ENCODE peak calls at places on chromosomes 6 and 20, in seven cellular contexts. One of them, this sample, is unnamed. For H3K27me3 and H3K9me3, the result is how much of the 10 kb centered on the place peaks cover.

GRCh38 chr6:36094238-36094637 is 36.1 kb upstream of the MAPK13 start:
- ATAC-seq in K562: no peak
- ATAC-seq in HCT116: no peak
- ATAC-seq in HepG2: no peak
- ATAC-seq in upper lobe of left lung: no peak
- ATAC-seq in Panc1: no peak
- ATAC-seq in GM12878: no peak
- ATAC-seq in this sample: no peak

GRCh38 chr6:111843347-111844147 is 29.7 kb downstream of the FYN start:
- ATAC-seq in K562: peak
- ATAC-seq in HCT116: no peak
- ATAC-seq in HepG2: peak
- ATAC-seq in upper lobe of left lung: no peak
- ATAC-seq in Panc1: no peak
- ATAC-seq in GM12878: peak
- ATAC-seq in this sample: no peak

GRCh38 chr6:87436435-87436834 is 28.7 kb downstream of the CFAP206 start:
- ATAC-seq in K562: peak
- ATAC-seq in HCT116: peak
- ATAC-seq in HepG2: peak
- ATAC-seq in upper lobe of left lung: peak
- ATAC-seq in Panc1: no peak
- ATAC-seq in GM12878: peak
- ATAC-seq in this sample: no peak

GRCh38 chr6:29813809-29814208 is 13.8 kb upstream of the HLA-G start:
- ATAC-seq in K562: peak
- ATAC-seq in HCT116: peak
- ATAC-seq in HepG2: peak
- ATAC-seq in upper lobe of left lung: no peak
- ATAC-seq in Panc1: no peak
- ATAC-seq in GM12878: peak
- ATAC-seq in this sample: no peak

GRCh38 chr6:27112974-27113373 is 134.5 kb upstream of the PRSS16 start:
- ATAC-seq in K562: no peak
- ATAC-seq in HCT116: no peak
- ATAC-seq in HepG2: no peak
- ATAC-seq in upper lobe of left lung: no peak
- ATAC-seq in Panc1: no peak
- ATAC-seq in GM12878: no peak
- ATAC-seq in this sample: no peak

GRCh38 chr20:4573564-4574355 is 147.9 kb upstream of the PRND start:
- ATAC-seq in K562: no peak
- ATAC-seq in HCT116: no peak
- ATAC-seq in HepG2: no peak
- ATAC-seq in upper lobe of left lung: no peak
- ATAC-seq in Panc1: peak
- ATAC-seq in GM12878: no peak
- ATAC-seq in this sample: no peak

GRCh38 chr20:17641993-17642392 is 40.0 kb downstream of the RRBP1 start:
- ATAC-seq in K562: no peak
- ATAC-seq in HCT116: no peak
- ATAC-seq in HepG2: no peak
- ATAC-seq in upper lobe of left lung: no peak
- ATAC-seq in Panc1: no peak
- ATAC-seq in GM12878: no peak
- ATAC-seq in this sample: no peak

GRCh38 chr6:30031381-30031780 is 29.7 kb upstream of the POLR1H start:
- ATAC-seq in K562: no peak
- ATAC-seq in HCT116: no peak
- ATAC-seq in HepG2: no peak
- ATAC-seq in upper lobe of left lung: no peak
- ATAC-seq in Panc1: no peak
- ATAC-seq in GM12878: no peak
- ATAC-seq in this sample: no peak

GRCh38 chr6:135887069-135887468 is 35.6 kb downstream of the PDE7B start:
- ATAC-seq in K562: no peak
- ATAC-seq in HCT116: no peak
- ATAC-seq in HepG2: no peak
- ATAC-seq in upper lobe of left lung: no peak
- ATAC-seq in Panc1: no peak
- ATAC-seq in GM12878: no peak
- ATAC-seq in this sample: no peak

GRCh38 chr6:5401845-5402738 is 140.8 kb downstream of the FARS2 start:
- ATAC-seq in K562: peak
- ATAC-seq in HCT116: peak
- ATAC-seq in HepG2: no peak
- ATAC-seq in upper lobe of left lung: no peak
- ATAC-seq in Panc1: no peak
- ATAC-seq in GM12878: peak
- ATAC-seq in this sample: no peak

GRCh38 chr6:138964012-138964411 is 24.0 kb downstream of the REPS1 start:
- ATAC-seq in K562: no peak
- ATAC-seq in HCT116: no peak
- ATAC-seq in HepG2: no peak
- ATAC-seq in upper lobe of left lung: no peak
- ATAC-seq in Panc1: no peak
- ATAC-seq in GM12878: no peak
- ATAC-seq in this sample: no peak

GRCh38 chr6:56046576-56046975 is 171.2 kb upstream of the BMP5 start:
- ATAC-seq in K562: no peak
- ATAC-seq in HCT116: no peak
- ATAC-seq in HepG2: no peak
- ATAC-seq in upper lobe of left lung: no peak
- ATAC-seq in Panc1: no peak
- ATAC-seq in GM12878: peak
- ATAC-seq in this sample: no peak

GRCh38 chr6:139151425-139152087 is 16.7 kb downstream of the HECA start:
- ATAC-seq in K562: no peak
- ATAC-seq in HCT116: no peak
- ATAC-seq in HepG2: no peak
- ATAC-seq in upper lobe of left lung: no peak
- ATAC-seq in Panc1: no peak
- ATAC-seq in GM12878: no peak
- ATAC-seq in this sample: no peak

GRCh38 chr20:5153612-5154542 is 27.1 kb downstream of the CDS2 start:
- ATAC-seq in K562: no peak
- ATAC-seq in HCT116: peak
- ATAC-seq in HepG2: peak
- ATAC-seq in upper lobe of left lung: no peak
- ATAC-seq in Panc1: peak
- ATAC-seq in GM12878: no peak
- ATAC-seq in this sample: no peak

GRCh38 chr6:140581601-140582000 is 1207.2 kb upstream of the CITED2 start:
- ATAC-seq in K562: no peak
- ATAC-seq in HCT116: no peak
- ATAC-seq in HepG2: no peak
- ATAC-seq in upper lobe of left lung: no peak
- ATAC-seq in Panc1: no peak
- ATAC-seq in GM12878: no peak
- ATAC-seq in this sample: no peak

GRCh38 chr20:40304119-40304518 is 384.9 kb downstream of the MAFB start:
- ATAC-seq in K562: no peak
- ATAC-seq in HCT116: no peak
- ATAC-seq in HepG2: no peak
- ATAC-seq in upper lobe of left lung: no peak
- ATAC-seq in Panc1: no peak
- ATAC-seq in GM12878: no peak
- ATAC-seq in this sample: no peak

GRCh38 chr20:21235346-21235712 is 67.8 kb upstream of the XRN2 start:
- ATAC-seq in K562: no peak
- ATAC-seq in HCT116: no peak
- ATAC-seq in HepG2: no peak
- ATAC-seq in upper lobe of left lung: no peak
- ATAC-seq in Panc1: no peak
- ATAC-seq in GM12878: no peak
- ATAC-seq in this sample: no peak

GRCh38 chr6:24149836-24150235 is 23.8 kb downstream of the NRSN1 start:
- ATAC-seq in K562: no peak
- ATAC-seq in HCT116: no peak
- ATAC-seq in HepG2: no peak
- ATAC-seq in upper lobe of left lung: no peak
- ATAC-seq in Panc1: no peak
- ATAC-seq in GM12878: no peak
- ATAC-seq in this sample: no peak

GRCh38 chr6:113585246-113585645 is 271.9 kb upstream of the MARCKS start:
- ATAC-seq in K562: no peak
- ATAC-seq in HCT116: no peak
- ATAC-seq in HepG2: no peak
- ATAC-seq in upper lobe of left lung: no peak
- ATAC-seq in Panc1: no peak
- ATAC-seq in GM12878: no peak
- ATAC-seq in this sample: no peak

GRCh38 chr6:91082311-91082803 is 495.5 kb upstream of the MAP3K7 start:
- ATAC-seq in K562: no peak
- ATAC-seq in HCT116: no peak
- ATAC-seq in HepG2: no peak
- ATAC-seq in upper lobe of left lung: no peak
- ATAC-seq in Panc1: no peak
- ATAC-seq in GM12878: peak
- ATAC-seq in this sample: no peak

GRCh38 chr6:147738516-147739187 is 230.2 kb downstream of the SAMD5 start:
- ATAC-seq in K562: no peak
- ATAC-seq in HCT116: no peak
- ATAC-seq in HepG2: no peak
- ATAC-seq in upper lobe of left lung: no peak
- ATAC-seq in Panc1: no peak
- ATAC-seq in GM12878: peak
- ATAC-seq in this sample: no peak

GRCh38 chr6:17506962-17507361 is 93.1 kb upstream of the FAM8A1 start:
- ATAC-seq in K562: no peak
- ATAC-seq in HCT116: no peak
- ATAC-seq in HepG2: no peak
- ATAC-seq in upper lobe of left lung: no peak
- ATAC-seq in Panc1: no peak
- ATAC-seq in GM12878: no peak
- ATAC-seq in this sample: no peak

GRCh38 chr6:76774750-76775396 is 688.4 kb downstream of the HTR1B start:
- ATAC-seq in K562: no peak
- ATAC-seq in HCT116: no peak
- ATAC-seq in HepG2: no peak
- ATAC-seq in upper lobe of left lung: no peak
- ATAC-seq in Panc1: no peak
- ATAC-seq in GM12878: no peak
- ATAC-seq in this sample: no peak

DNA sequence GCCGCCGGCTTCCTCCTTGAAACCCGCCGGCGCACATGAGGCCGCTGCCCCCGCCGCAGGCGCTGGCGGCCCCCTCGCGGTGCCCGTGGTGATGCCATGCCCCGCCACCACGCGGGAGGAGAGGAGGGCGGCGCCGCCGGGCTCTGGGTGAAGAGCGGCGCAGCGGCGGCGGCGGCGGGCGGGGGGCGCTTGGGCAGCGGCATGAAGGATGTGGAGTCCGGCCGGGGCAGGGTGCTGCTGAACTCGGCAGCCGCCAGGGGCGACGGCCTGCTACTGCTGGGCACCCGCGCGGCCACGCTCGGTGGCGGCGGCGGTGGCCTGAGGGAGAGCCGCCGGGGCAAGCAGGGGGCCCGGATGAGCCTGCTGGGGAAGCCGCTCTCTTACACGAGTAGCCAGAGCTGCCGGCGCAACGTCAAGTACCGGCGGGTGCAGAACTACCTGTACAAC is 253 bp downstream of the KCNQ5 start:
- ATAC-seq in K562: peak
- ATAC-seq in HCT116: no peak
- ATAC-seq in HepG2: peak
- ATAC-seq in upper lobe of left lung: no peak
- ATAC-seq in Panc1: peak
- ATAC-seq in GM12878: peak
- ATAC-seq in this sample: peak
- H3K27me3 ChIP-seq in K562: under half
- H3K27me3 ChIP-seq in HCT116: under half
- H3K27me3 ChIP-seq in HepG2: under half
- H3K27me3 ChIP-seq in upper lobe of left lung: under half
- H3K27me3 ChIP-seq in Panc1: under half
- H3K27me3 ChIP-seq in GM12878: under half
- H3K27me3 ChIP-seq in this sample: under half

GRCh38 chr20:56289652-56290051 is 41.1 kb downstream of the MC3R start:
- ATAC-seq in K562: no peak
- ATAC-seq in HCT116: no peak
- ATAC-seq in HepG2: no peak
- ATAC-seq in upper lobe of left lung: no peak
- ATAC-seq in Panc1: no peak
- ATAC-seq in GM12878: no peak
- ATAC-seq in this sample: no peak
- H3K9me3 ChIP-seq in K562: under half
- H3K9me3 ChIP-seq in HCT116: under half
- H3K9me3 ChIP-seq in HepG2: under half
- H3K9me3 ChIP-seq in upper lobe of left lung: under half
- H3K9me3 ChIP-seq in Panc1: under half
- H3K9me3 ChIP-seq in GM12878: under half
- H3K9me3 ChIP-seq in this sample: under half

GRCh38 chr20:30376767-30377658 is 880.5 kb upstream of the DEFB115 start:
- ATAC-seq in K562: peak
- ATAC-seq in HCT116: peak
- ATAC-seq in HepG2: peak
- ATAC-seq in upper lobe of left lung: peak
- ATAC-seq in Panc1: peak
- ATAC-seq in GM12878: peak
- ATAC-seq in this sample: peak
- TF ChIP-seq POLR2AphosphoS5 in K562: peak
- TF ChIP-seq POLR2AphosphoS5 in HCT116: peak
- TF ChIP-seq POLR2AphosphoS5 in HepG2: peak
- TF ChIP-seq POLR2AphosphoS5 in upper lobe of left lung: peak
- TF ChIP-seq POLR2AphosphoS5 in Panc1: peak
- TF ChIP-seq POLR2AphosphoS5 in GM12878: peak
- TF ChIP-seq POLR2AphosphoS5 in this sample: peak

GRCh38 chr20:56820984-56821383 is 191.9 kb downstream of the TFAP2C start:
- ATAC-seq in K562: no peak
- ATAC-seq in HCT116: no peak
- ATAC-seq in HepG2: no peak
- ATAC-seq in upper lobe of left lung: no peak
- ATAC-seq in Panc1: no peak
- ATAC-seq in GM12878: no peak
- ATAC-seq in this sample: no peak
- H3K27me3 ChIP-seq in K562: under half
- H3K27me3 ChIP-seq in HCT116: under half
- H3K27me3 ChIP-seq in HepG2: under half
- H3K27me3 ChIP-seq in upper lobe of left lung: under half
- H3K27me3 ChIP-seq in Panc1: under half
- H3K27me3 ChIP-seq in GM12878: under half
- H3K27me3 ChIP-seq in this sample: half or more

GRCh38 chr20:23266530-23267398 is 83.8 kb upstream of the NXT1 start:
- ATAC-seq in K562: no peak
- ATAC-seq in HCT116: no peak
- ATAC-seq in HepG2: no peak
- ATAC-seq in upper lobe of left lung: no peak
- ATAC-seq in Panc1: no peak
- ATAC-seq in GM12878: no peak
- ATAC-seq in this sample: no peak
- H3K9me3 ChIP-seq in K562: under half
- H3K9me3 ChIP-seq in HCT116: under half
- H3K9me3 ChIP-seq in HepG2: under half
- H3K9me3 ChIP-seq in upper lobe of left lung: under half
- H3K9me3 ChIP-seq in Panc1: under half
- H3K9me3 ChIP-seq in GM12878: under half
- H3K9me3 ChIP-seq in this sample: under half

DNA sequence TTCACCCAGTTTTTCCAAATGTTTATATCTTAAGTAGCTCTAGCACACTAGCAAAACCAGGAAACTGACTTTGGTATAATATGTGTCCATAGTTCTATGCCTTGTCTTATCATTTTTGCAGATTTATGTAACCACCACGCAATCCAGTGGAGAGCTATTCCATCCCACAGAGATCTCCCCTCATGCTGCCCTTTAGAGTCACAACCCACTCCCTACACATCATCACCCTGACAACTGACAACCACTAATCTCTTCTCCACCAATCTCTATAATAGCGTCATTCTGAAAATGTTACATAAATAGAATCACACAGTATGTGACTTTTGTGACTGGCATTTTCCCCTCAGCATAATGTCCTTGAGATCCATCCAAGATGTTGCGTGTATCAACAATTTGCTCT is 29.1 kb downstream of the HLA-DRB5 start:
- ATAC-seq in K562: no peak
- ATAC-seq in HCT116: no peak
- ATAC-seq in HepG2: no peak
- ATAC-seq in upper lobe of left lung: no peak
- ATAC-seq in Panc1: no peak
- ATAC-seq in GM12878: no peak
- ATAC-seq in this sample: peak
- TF ChIP-seq POLR2AphosphoS5 in K562: no peak
- TF ChIP-seq POLR2AphosphoS5 in HCT116: no peak
- TF ChIP-seq POLR2AphosphoS5 in HepG2: no peak
- TF ChIP-seq POLR2AphosphoS5 in upper lobe of left lung: no peak
- TF ChIP-seq POLR2AphosphoS5 in Panc1: no peak
- TF ChIP-seq POLR2AphosphoS5 in GM12878: no peak
- TF ChIP-seq POLR2AphosphoS5 in this sample: no peak